ENCODE peak calls at places on chromosomes 13 and 19, in five cellular contexts. K is neural progenitor cell; Q is activated CD8-positive, alpha-beta memory T cell treated with anti-CD3 and anti-CD28 coated beads for 4 hours; X is bronchial epithelial cell; F is RKO. B is an unnamed sample.

GRCh38 chr13:63206431-63206830 is 1790.8 kb upstream of the PCDH20 start:
- DNase-seq in K (no peak), F (no peak), Q (no peak), X (no peak), B (no peak)

GRCh38 chr19:15441317-15441716 is 8.4 kb downstream of the WIZ start:
- DNase-seq in Q (no peak), X (no peak), K (no peak), F (no peak), B (no peak)

GRCh38 chr13:112012004-112012704 is 54.8 kb upstream of the SOX1 start:
- DNase-seq in K (peak; percentile 23), Q (no peak), F (no peak), X (no peak), B (no peak)

GRCh38 chr19:58059003-58059671 is at the start of gene ZNF135:
- DNase-seq in F (no peak), Q (peak; percentile 37), X (peak; percentile 51), K (peak; percentile 91), B (no peak)

GRCh38 chr13:28353679-28354078 is 141.2 kb downstream of the FLT1 start:
- DNase-seq in X (no peak), F (no peak), Q (no peak), K (no peak), B (no peak)

GRCh38 chr19:974564-975257 is 9.4 kb upstream of the WDR18 start:
- DNase-seq in K (no peak), X (no peak), Q (no peak), F (no peak), B (no peak)

GRCh38 chr13:41311607-41312500 is 787 bp downstream of the NAA16 start:
- DNase-seq in F (peak; percentile 68), K (peak; percentile 62), X (peak; percentile 28), Q (peak; percentile 14), B (peak; percentile 45)

GRCh38 chr19:42658148-42658547 is 63.4 kb upstream of the CEACAM8 start:
- DNase-seq in F (no peak), Q (no peak), K (no peak), X (no peak), B (no peak)

GRCh38 chr13:82627183-82627582 is 1255.1 kb downstream of the SLITRK1 start:
- DNase-seq in F (peak; percentile 16), X (peak; percentile 77), K (no peak), Q (no peak), B (no peak)

GRCh38 chr19:31974290-31974689 is 371.1 kb upstream of the ZNF507 start:
- DNase-seq in Q (no peak), F (no peak), K (no peak), X (no peak), B (no peak)

GRCh38 chr13:26022538-26023292 is 29.1 kb downstream of the SHISA2 start:
- DNase-seq in F (peak; percentile 22), Q (no peak), K (no peak), X (peak; percentile 58), B (peak; percentile 95)

GRCh38 chr19:4295972-4296771 is 6.0 kb downstream of the TMIGD2 start:
- DNase-seq in F (no peak), Q (no peak), X (no peak), K (no peak), B (no peak)

GRCh38 chr13:42969558-42970172 is 22.4 kb downstream of the EPSTI1 start:
- DNase-seq in Q (peak; percentile 61), K (peak; percentile 89), F (peak; percentile 69), X (peak; percentile 52), B (peak; percentile 70)

GRCh38 chr19:41427647-41428480 is 690 bp upstream of the B3GNT8 start:
- DNase-seq in Q (no peak), F (no peak), K (peak; percentile 21), X (no peak), B (no peak)

GRCh38 chr13:35514801-35515502 is 38.5 kb upstream of the MAB21L1 start:
- DNase-seq in K (no peak), Q (no peak), X (no peak), F (no peak), B (no peak)

GRCh38 chr13:77494226-77494625 is 41.3 kb upstream of the SCEL start:
- DNase-seq in X (no peak), Q (no peak), K (no peak), F (no peak), B (no peak)

GRCh38 chr13:21006141-21007005 is 55.0 kb downstream of the LATS2 start:
- DNase-seq in F (no peak), Q (no peak), K (peak; percentile 36), X (no peak), B (no peak)

GRCh38 chr13:93224545-93224944 is 2.1 kb upstream of the GPC6 start:
- DNase-seq in F (no peak), X (no peak), K (peak; percentile 67), Q (no peak), B (no peak)

GRCh38 chr19:36573948-36574726 is 1.0 kb upstream of the ZNF529 start:
- DNase-seq in K (no peak), Q (no peak), F (peak; percentile 16), X (peak; percentile 33), B (no peak)

GRCh38 chr13:30847697-30848307 is 58.3 kb upstream of the MEDAG start:
- DNase-seq in F (no peak), K (no peak), Q (no peak), X (peak; percentile 53), B (no peak)

GRCh38 chr19:46718934-46719551 is 2.1 kb upstream of the PRKD2 start:
- DNase-seq in X (no peak), Q (no peak), F (no peak), K (no peak), B (no peak)

GRCh38 chr13:73372691-73373627 is 314.2 kb downstream of the KLF5 start:
- DNase-seq in X (no peak), F (no peak), Q (no peak), K (no peak), B (no peak)

GRCh38 chr13:75685239-75685697 is 49.1 kb downstream of the LMO7 start:
- DNase-seq in K (peak; percentile 49), X (peak; percentile 93), F (no peak), Q (no peak), B (peak; percentile 84)

GRCh38 chr19:540867-541637 is 2.8 kb upstream of the GZMM start:
- DNase-seq in K (no peak), X (no peak), Q (no peak), F (no peak), B (no peak)

GRCh38 chr19:15871570-15871969 is 26.3 kb downstream of the CYP4F2 start:
- DNase-seq in X (no peak), K (no peak), Q (no peak), F (no peak), B (peak; percentile 39)

GRCh38 chr13:111005364-111005763 is 90.5 kb upstream of the ANKRD10 start:
- DNase-seq in X (peak; percentile 12), K (no peak), Q (no peak), F (no peak), B (no peak)

GRCh38 chr19:14149509-14149994 is 13.2 kb upstream of the ASF1B start:
- DNase-seq in K (no peak), Q (peak; percentile 9), F (no peak), X (peak; percentile 3), B (no peak)

GRCh38 chr19:46493236-46494114 is 2.2 kb downstream of the PNMA8B start:
- DNase-seq in Q (no peak), X (no peak), K (peak; percentile 62), F (no peak), B (no peak)

B was measured in SW480.